ENCODE peak calls at places on chromosomes 3 and 15, in four cellular contexts. D is stimulated activated CD4-positive, alpha-beta T cell treated with anti-CD3 and anti-CD28 coated beads, Interleukin-12 subunit alpha, Interleukin-12 subunit beta, amount 100 ng/mL, for 24 hours; B is mesothelial cell of epicardium; V is A172. G is an unnamed sample.

GRCh38 chr15:67030036-67030762 is 35.2 kb upstream of the SMAD3 start:
- DNase-seq in D (no peak), B (no peak), V (peak), G (no peak)

GRCh38 chr3:10387881-10388621 is 67.1 kb upstream of the SEC13 start:
- DNase-seq in D (no peak), B (no peak), V (no peak), G (no peak)

GRCh38 chr3:106485802-106486201 is 617.0 kb upstream of the CBLB start:
- DNase-seq in D (no peak), B (no peak), V (no peak), G (no peak)

GRCh38 chr15:99956820-99957641 is 223.8 kb upstream of the LYSMD4 start:
- DNase-seq in D (no peak), B (peak), V (no peak), G (no peak)

GRCh38 chr15:51380999-51381806 is 39.7 kb downstream of the GLDN start:
- DNase-seq in D (no peak), B (no peak), V (peak), G (peak)

GRCh38 chr15:43249699-43250203 is 17.0 kb downstream of the TGM5 start:
- DNase-seq in D (no peak), B (no peak), V (peak), G (peak)

GRCh38 chr3:23668430-23668904 is 137.3 kb upstream of the UBE2E1 start:
- DNase-seq in D (no peak), B (no peak), V (peak), G (peak)

GRCh38 chr15:59185725-59186124 is 20.9 kb upstream of the LDHAL6B start:
- DNase-seq in D (no peak), B (no peak), V (no peak), G (no peak)

GRCh38 chr15:98953000-98953776 is 54.4 kb downstream of the PGPEP1L start:
- DNase-seq in D (no peak), B (no peak), V (no peak), G (peak)

GRCh38 chr15:58293622-58294550 is 137.9 kb upstream of the LIPC start:
- DNase-seq in D (no peak), B (no peak), V (no peak), G (no peak)

GRCh38 chr15:72339777-72340177 is 19.8 kb upstream of the CELF6 start:
- DNase-seq in D (no peak), B (no peak), V (peak), G (no peak)

GRCh38 chr3:189342811-189343210 is 171.0 kb downstream of the TPRG1 start:
- DNase-seq in D (no peak), B (no peak), V (no peak), G (no peak)

GRCh38 chr3:18153571-18154173 is 271.5 kb downstream of the SATB1 start:
- DNase-seq in D (no peak), B (no peak), V (peak), G (no peak)

GRCh38 chr15:79172032-79172481 is 81.5 kb upstream of the RASGRF1 start:
- DNase-seq in D (no peak), B (no peak), V (no peak), G (no peak)

GRCh38 chr15:96327155-96327741 is 3.3 kb upstream of the NR2F2 start:
- DNase-seq in D (no peak), B (no peak), V (peak), G (peak)

G was measured in GM12865.